ENCODE peak calls at places on chromosomes 7 and 10, in ten cellular contexts. W is CD8-positive, alpha-beta memory T cell; P is right lobe of liver; E is astrocyte of the spinal cord; H is suprapubic skin; O is tibial nerve; Z is testis; M is cardiac muscle cell; C is GM06990; L is AG04449. T is an unnamed sample.

GRCh38 chr10:99966306-99966705 is 43.4 kb downstream of the DNMBP start:
- DNase-seq in W (no peak), P (no peak), E (peak), H (no peak), O (no peak), Z (no peak), M (peak), C (no peak), L (peak), T (no peak)

GRCh38 chr10:107865691-107866090 is 701.2 kb upstream of the SORCS1 start:
- DNase-seq in W (no peak), P (no peak), E (no peak), H (no peak), O (no peak), Z (no peak), M (no peak), C (no peak), L (no peak), T (no peak)

GRCh38 chr7:159200421-159200820 is 55.8 kb upstream of the VIPR2 start:
- DNase-seq in W (no peak), P (no peak), E (no peak), H (no peak), O (no peak), Z (no peak), M (no peak), C (no peak), L (no peak), T (no peak)

GRCh38 chr7:106346678-106347217 is 62.0 kb upstream of the NAMPT start:
- DNase-seq in W (peak), P (no peak), E (peak), H (no peak), O (no peak), Z (no peak), M (peak), C (peak), L (peak), T (peak)

GRCh38 chr7:2660359-2661095 is 27.5 kb upstream of the AMZ1 start:
- DNase-seq in W (no peak), P (peak), E (no peak), H (peak), O (no peak), Z (no peak), M (no peak), C (peak), L (no peak), T (no peak)

GRCh38 chr7:80472491-80473200 is 39.2 kb downstream of the GNAT3 start:
- DNase-seq in W (no peak), P (no peak), E (no peak), H (no peak), O (no peak), Z (no peak), M (peak), C (no peak), L (no peak), T (no peak)

GRCh38 chr10:70162892-70163201 is 7.5 kb downstream of the SAR1A start:
- DNase-seq in W (peak), P (no peak), E (no peak), H (no peak), O (no peak), Z (no peak), M (no peak), C (no peak), L (no peak), T (no peak)

GRCh38 chr7:16914771-16915170 is 33.0 kb upstream of the AGR3 start:
- DNase-seq in W (no peak), P (no peak), E (no peak), H (no peak), O (no peak), Z (no peak), M (no peak), C (no peak), L (no peak), T (no peak)

GRCh38 chr7:129434846-129435318 is 650 bp downstream of the STRIP2 start:
- DNase-seq in W (no peak), P (peak), E (peak), H (no peak), O (no peak), Z (peak), M (peak), C (peak), L (no peak), T (no peak)

GRCh38 chr10:130810856-130811255 is 500.7 kb downstream of the TCERG1L start:
- DNase-seq in W (no peak), P (no peak), E (no peak), H (no peak), O (no peak), Z (no peak), M (no peak), C (no peak), L (no peak), T (no peak)

DNA sequence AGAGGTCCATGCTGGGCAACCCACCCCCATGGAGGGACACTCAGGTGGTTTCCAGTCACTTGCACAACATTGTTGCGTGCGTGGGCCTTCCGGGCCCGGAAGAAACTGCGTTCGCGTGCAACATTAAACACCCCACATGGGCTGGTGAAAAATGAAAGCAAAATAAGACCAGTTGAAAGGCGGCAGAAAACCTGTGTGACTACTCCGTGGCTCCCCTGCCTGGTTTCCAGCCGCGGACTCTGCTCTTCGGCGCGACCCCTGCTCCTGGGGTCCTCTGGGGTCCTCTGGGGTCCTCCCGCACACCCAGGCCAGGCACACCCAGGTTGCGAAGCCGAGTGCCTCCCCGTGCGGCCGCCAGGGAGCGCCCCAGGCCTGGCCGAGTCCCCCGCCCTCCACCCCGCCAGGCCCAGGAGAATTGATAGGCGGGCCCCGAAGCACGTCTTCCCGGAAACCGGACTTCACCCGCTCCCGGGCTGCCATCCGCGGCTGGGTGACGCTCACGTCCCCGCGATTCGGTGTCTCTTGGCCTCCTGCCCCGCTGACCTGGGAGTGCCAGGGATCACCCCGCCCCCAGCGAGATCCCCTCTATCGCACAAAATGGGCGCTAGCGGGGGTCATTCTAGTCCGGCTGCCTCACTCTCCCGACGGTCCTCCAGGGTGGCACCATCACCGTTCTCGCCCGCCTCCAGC is 1.9 kb upstream of the SH2D4B start:
- DNase-seq in W (peak), P (peak), E (no peak), H (no peak), O (peak), Z (peak), M (peak), C (peak), L (no peak), T (no peak)
- H3K4me3 ChIP-seq in W (peak), P (peak), E (peak), H (peak), O (peak), Z (peak), M (no peak), C (peak), L (no peak), T (no peak)

GRCh38 chr7:39700932-39701331 is 77.6 kb downstream of the RALA start:
- DNase-seq in W (no peak), P (no peak), E (no peak), H (no peak), O (peak), Z (peak), M (no peak), C (no peak), L (no peak), T (no peak)
- H3K4me3 ChIP-seq in W (no peak), P (no peak), E (no peak), H (no peak), O (no peak), Z (no peak), M (no peak), C (no peak), L (no peak), T (no peak)

GRCh38 chr10:21495002-21495685 is 30.3 kb downstream of the SKIDA1 start:
- DNase-seq in W (no peak), P (no peak), E (peak), H (no peak), O (no peak), Z (peak), M (no peak), C (peak), L (no peak), T (no peak)

GRCh38 chr10:21495686-21496284 is 29.7 kb downstream of the SKIDA1 start:
- DNase-seq in W (peak), P (peak), E (peak), H (peak), O (peak), Z (peak), M (peak), C (peak), L (no peak), T (peak)

GRCh38 chr10:21496285-21497176 is 29.0 kb downstream of the SKIDA1 start:
- DNase-seq in W (peak), P (peak), E (peak), H (peak), O (no peak), Z (peak), M (peak), C (peak), L (no peak), T (no peak)

GRCh38 chr10:21494221-21495001 is 31.1 kb downstream of the SKIDA1 start:
- DNase-seq in W (peak), P (peak), E (peak), H (no peak), O (no peak), Z (peak), M (peak), C (peak), L (no peak), T (no peak)

GRCh38 chr10:21493841-21494220 is 31.7 kb downstream of the SKIDA1 start:
- DNase-seq in W (no peak), P (no peak), E (no peak), H (no peak), O (no peak), Z (no peak), M (no peak), C (no peak), L (no peak), T (no peak)
- H3K4me3 ChIP-seq in W (no peak), P (no peak), E (no peak), H (peak), O (peak), Z (no peak), M (no peak), C (peak), L (no peak), T (no peak)

DNA sequence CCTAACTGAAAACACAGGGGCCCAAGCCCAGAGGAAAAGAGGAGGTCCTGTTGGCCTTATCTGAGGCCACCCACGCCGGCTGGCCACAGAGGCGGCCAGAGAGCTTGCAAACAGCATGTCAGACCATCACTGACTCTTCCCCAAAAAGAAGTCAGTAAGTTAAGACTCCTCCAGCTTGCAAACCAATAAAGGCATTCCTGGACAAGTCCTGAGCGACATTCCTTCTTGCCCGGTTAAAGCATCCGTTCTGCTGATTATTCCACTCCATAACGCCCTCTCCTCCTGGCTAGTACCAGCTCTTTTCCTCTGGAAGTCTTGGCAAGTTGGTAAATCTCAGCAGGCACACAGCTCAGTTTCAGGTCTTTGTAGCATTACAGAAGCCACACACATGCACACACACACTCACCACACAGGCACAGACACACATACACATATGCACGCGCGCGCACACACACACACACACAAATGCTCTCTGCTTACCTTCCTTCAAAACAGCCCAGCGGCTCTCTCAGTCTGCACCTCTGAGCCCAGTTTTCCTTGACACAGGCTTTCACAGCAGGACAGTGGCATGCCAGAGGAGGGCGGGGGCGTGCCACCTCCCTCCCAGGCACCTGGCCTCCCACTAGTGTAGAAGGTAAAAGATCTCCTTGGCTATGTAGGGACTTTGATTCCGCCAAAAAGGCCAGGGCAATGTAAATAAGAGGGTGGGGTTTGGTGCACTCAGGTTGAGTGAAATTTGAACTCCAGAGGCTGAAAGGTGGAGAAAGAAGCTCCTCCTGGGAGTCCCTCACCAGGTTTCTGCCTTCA is 201.4 kb downstream of the TNS3 start:
- DNase-seq in W (no peak), P (no peak), E (peak), H (peak), O (no peak), Z (no peak), M (peak), C (no peak), L (no peak), T (no peak)
- H3K4me3 ChIP-seq in W (no peak), P (no peak), E (no peak), H (peak), O (no peak), Z (no peak), M (no peak), C (no peak), L (no peak), T (no peak)

DNA sequence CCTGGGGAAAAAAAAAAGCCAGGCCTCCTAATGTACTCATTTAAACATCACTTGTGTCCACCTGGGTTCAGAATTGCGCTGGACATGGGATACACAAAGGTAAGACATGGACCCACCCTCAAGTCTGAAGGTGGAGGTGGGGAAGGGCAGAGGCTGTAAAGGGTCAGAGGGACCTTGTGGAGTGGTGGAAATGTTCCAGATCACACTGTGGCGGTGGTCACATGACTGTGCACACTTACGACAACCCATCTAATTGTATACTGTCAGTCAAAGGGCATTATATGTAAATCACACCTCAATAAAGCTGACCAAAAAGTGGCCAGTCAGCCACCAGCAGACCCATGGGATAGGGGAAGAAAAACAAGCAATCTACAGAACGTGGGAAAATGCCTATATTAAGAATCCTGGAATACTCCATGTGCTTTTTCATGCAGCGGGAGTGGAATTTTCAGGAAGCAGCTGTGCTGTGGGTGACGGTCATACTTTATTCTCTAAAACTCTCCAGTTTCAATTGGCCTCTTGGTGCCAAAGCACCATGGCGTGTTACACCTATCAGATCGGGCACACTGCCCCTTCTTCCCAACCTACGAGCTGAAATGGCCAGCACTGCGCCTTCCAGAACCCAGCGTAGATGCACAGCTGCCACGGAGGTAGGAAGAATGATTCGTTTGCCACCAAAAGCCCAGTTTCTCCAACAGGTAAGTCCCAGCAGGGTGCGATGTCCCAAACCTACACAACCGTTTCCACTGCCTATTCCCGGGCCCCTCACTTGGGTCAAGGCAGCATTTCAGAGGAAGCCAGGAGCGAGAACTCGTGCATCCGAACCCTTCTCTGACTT is 69.8 kb downstream of the PRKAG2 start:
- DNase-seq in W (no peak), P (peak), E (no peak), H (no peak), O (no peak), Z (no peak), M (no peak), C (no peak), L (no peak), T (no peak)
- H3K4me3 ChIP-seq in W (no peak), P (no peak), E (no peak), H (no peak), O (no peak), Z (no peak), M (no peak), C (no peak), L (no peak), T (no peak)